ENCODE peak calls at places on chromosomes 5 and 9, in four cellular contexts. D is adrenal gland, G is IMR-90, A is aorta. U is an unnamed sample.
A peak's percentile ranks its signal among the peaks of the same experiment; 100 is the strongest.

GRCh38 chr9:4228606-4229005 is 71.3 kb downstream of the GLIS3 start:
- DNase-seq in D (no peak), G (peak; percentile 59), A (no peak), U (no peak)

GRCh38 chr9:91898451-91899433 is 51.3 kb downstream of the ROR2 start:
- DNase-seq in D (peak; percentile 63), G (peak; percentile 50), A (peak; percentile 49), U (peak; percentile 47)

GRCh38 chr9:4206718-4207117 is 93.2 kb downstream of the GLIS3 start:
- DNase-seq in D (no peak), G (no peak), A (no peak), U (no peak)

GRCh38 chr5:56232538-56232937 is 592 bp downstream of the ANKRD55 start:
- DNase-seq in D (no peak), G (no peak), A (no peak), U (no peak)

GRCh38 chr9:106467113-106467846 is 395.7 kb upstream of the ZNF462 start:
- DNase-seq in D (no peak), G (no peak), A (no peak), U (no peak)

GRCh38 chr9:2227468-2227867 is 212.3 kb downstream of the SMARCA2 start:
- DNase-seq in D (peak; percentile 75), G (peak; percentile 67), A (no peak), U (no peak)

GRCh38 chr5:51278458-51279049 is 104.7 kb upstream of the ISL1 start:
- DNase-seq in D (no peak), G (no peak), A (no peak), U (no peak)

GRCh38 chr5:135042595-135042994 is 8.6 kb upstream of the PITX1 start:
- DNase-seq in D (no peak), G (no peak), A (peak; percentile 17), U (no peak)

GRCh38 chr9:35605336-35606137 is 475 bp downstream of the TESK1 start:
- DNase-seq in D (peak; percentile 60), G (no peak), A (peak; percentile 61), U (no peak)

GRCh38 chr5:131515348-131515747 is 119.7 kb downstream of the RAPGEF6 start:
- DNase-seq in D (no peak), G (peak; percentile 21), A (no peak), U (no peak)

GRCh38 chr5:131514316-131515275 is 120.4 kb downstream of the RAPGEF6 start:
- DNase-seq in D (no peak), G (peak; percentile 67), A (no peak), U (no peak)

GRCh38 chr5:131509811-131510210 is 125.2 kb downstream of the RAPGEF6 start:
- DNase-seq in D (no peak), G (no peak), A (no peak), U (no peak)

GRCh38 chr5:131511934-131512333 is 123.1 kb downstream of the RAPGEF6 start:
- DNase-seq in D (no peak), G (no peak), A (no peak), U (no peak)

DNA sequence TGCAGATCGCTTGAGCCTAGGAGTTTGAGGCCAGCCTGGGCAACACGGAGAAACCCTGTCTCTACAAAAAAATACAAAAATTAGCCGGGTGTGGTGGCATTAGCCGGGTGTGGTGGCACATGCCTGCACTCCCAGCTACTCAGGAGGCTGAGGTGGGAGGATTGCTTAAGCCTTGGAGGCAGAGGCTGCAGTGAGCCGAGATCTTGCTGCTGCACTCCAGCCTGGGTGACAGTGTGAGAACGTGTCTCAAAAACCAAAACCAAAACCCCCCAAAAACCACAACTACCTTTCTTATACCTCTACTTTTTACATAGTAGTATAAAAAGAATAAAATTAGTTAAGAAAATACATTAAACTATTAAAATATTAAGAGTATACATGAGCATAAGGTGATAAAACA is 121.2 kb downstream of the RAPGEF6 start:
- DNase-seq in D (no peak), G (no peak), A (no peak), U (no peak)
- H3K4me3 ChIP-seq in D (no peak overlapping the region), G (no peak overlapping the region), A (no peak overlapping the region), U (no peak overlapping the region)

GRCh38 chr9:100087218-100087617 is 11.6 kb downstream of the ERP44 start:
- DNase-seq in D (no peak), G (peak; percentile 65), A (no peak), U (no peak)

GRCh38 chr9:100091650-100092049 is 7.2 kb downstream of the ERP44 start:
- DNase-seq in D (no peak), G (no peak), A (no peak), U (no peak)

GRCh38 chr9:100090880-100091279 is 7.9 kb downstream of the ERP44 start:
- DNase-seq in D (no peak), G (no peak), A (no peak), U (no peak)

GRCh38 chr9:100086097-100086496 is 12.7 kb downstream of the ERP44 start:
- DNase-seq in D (no peak), G (no peak), A (no peak), U (no peak)

GRCh38 chr9:100088202-100088601 is 10.6 kb downstream of the ERP44 start:
- DNase-seq in D (no peak), G (no peak), A (no peak), U (no peak)
- H3K4me3 ChIP-seq in D (no peak overlapping the region), G (no peak overlapping the region), A (no peak overlapping the region), U (no peak overlapping the region)

GRCh38 chr9:134627417-134628353 is 13.9 kb upstream of the COL5A1 start:
- DNase-seq in D (no peak), G (no peak), A (peak; percentile 32), U (no peak)

GRCh38 chr9:134628354-134628736 is 13.3 kb upstream of the COL5A1 start:
- DNase-seq in D (no peak), G (no peak), A (peak; percentile 23), U (no peak)

GRCh38 chr9:134626141-134626423 is 15.5 kb upstream of the COL5A1 start:
- DNase-seq in D (no peak), G (no peak), A (peak; percentile 9), U (no peak)

GRCh38 chr9:134625361-134626140 is 16.1 kb upstream of the COL5A1 start:
- DNase-seq in D (no peak), G (peak; percentile 50), A (peak; percentile 26), U (no peak)

GRCh38 chr9:134626576-134627416 is 14.8 kb upstream of the COL5A1 start:
- DNase-seq in D (no peak), G (peak; percentile 59), A (peak; percentile 31), U (no peak)
- H3K4me3 ChIP-seq in D (no peak overlapping the region), G (no peak overlapping the region), A (no peak overlapping the region), U (no peak overlapping the region)

DNA sequence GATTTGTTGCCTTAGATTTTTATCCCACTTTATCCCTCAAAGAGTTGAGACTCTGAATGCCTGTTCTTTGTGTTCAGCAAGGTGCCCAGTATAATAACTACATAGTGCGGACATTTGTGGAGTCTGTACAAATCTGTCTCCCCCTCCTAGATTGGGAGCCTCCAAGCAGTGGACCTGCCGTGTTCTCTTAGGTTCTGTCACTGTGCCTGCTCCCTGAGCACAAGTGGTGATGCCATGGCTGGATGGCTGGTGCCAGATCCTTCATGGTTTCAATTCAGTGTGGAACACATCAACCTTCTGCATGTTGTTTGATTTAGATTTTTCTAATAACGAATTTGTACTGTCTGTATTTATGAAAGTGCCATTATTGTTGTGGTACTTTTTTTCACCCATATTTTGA is 292.9 kb downstream of the CD180 start:
- DNase-seq in D (no peak), G (no peak), A (no peak), U (no peak)
- H3K4me3 ChIP-seq in D (no peak overlapping the region), G (no peak overlapping the region), A (no peak overlapping the region), U (no peak overlapping the region)

DNA sequence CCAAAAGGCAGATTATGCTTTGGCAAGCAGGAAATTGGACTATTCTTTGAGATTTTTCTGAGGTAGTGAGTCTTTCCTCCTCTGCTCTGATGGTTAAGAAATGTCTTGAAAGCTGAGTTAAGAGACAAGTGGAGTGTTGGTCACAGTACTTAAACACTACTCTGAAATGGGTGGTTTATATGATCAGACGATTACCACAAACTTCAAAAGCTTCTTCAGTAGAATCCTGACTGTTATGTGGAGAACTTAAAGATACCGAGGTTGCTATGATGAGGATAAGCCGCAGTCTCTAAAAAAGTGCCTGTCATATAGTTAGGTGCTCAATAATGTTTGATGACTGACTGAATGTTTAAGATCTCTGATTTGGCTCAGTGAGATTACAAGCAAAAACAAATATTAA is 24.3 kb downstream of the GCNT4 start:
- DNase-seq in D (no peak), G (no peak), A (no peak), U (no peak)
- H3K4me3 ChIP-seq in D (no peak overlapping the region), G (no peak overlapping the region), A (no peak overlapping the region), U (no peak overlapping the region)

GRCh38 chr5:89869346-89869745 is 540.2 kb downstream of the CETN3 start:
- DNase-seq in D (no peak), G (no peak), A (no peak), U (no peak)
- H3K4me3 ChIP-seq in D (no peak overlapping the region), G (no peak overlapping the region), A (no peak overlapping the region), U (no peak overlapping the region)